ENCODE peak calls at places on chromosomes 2 and 18, in seven cellular contexts. R, X, H, W, V, G and M are unnamed samples.

GRCh38 chr2:191677646-191678436 is at the start of gene NABP1:
- DNase-seq in R (peak; percentile 94), X (peak; percentile 95), H (peak; percentile 98), W (peak; percentile 99), V (peak; percentile 96), G (peak; percentile 98), M (peak; percentile 100)

GRCh38 chr2:102735431-102736130 is 26.2 kb upstream of the TMEM182 start:
- DNase-seq in R (no peak), X (no peak), H (no peak), W (peak; percentile 14), V (no peak), G (no peak), M (peak; percentile 18)

GRCh38 chr2:10196275-10196892 is 73.8 kb downstream of the RRM2 start:
- DNase-seq in R (no peak), X (no peak), H (no peak), W (no peak), V (no peak), G (no peak), M (no peak)

GRCh38 chr2:129233751-129234406 is 745.6 kb upstream of the RAB6C start:
- DNase-seq in R (no peak), X (no peak), H (no peak), W (no peak), V (peak; percentile 22), G (no peak), M (no peak)

GRCh38 chr2:215394102-215394805 is 41.6 kb downstream of the FN1 start:
- DNase-seq in R (no peak), X (no peak), H (no peak), W (no peak), V (no peak), G (no peak), M (no peak)

GRCh38 chr2:212919238-212919637 is 232.2 kb downstream of the IKZF2 start:
- DNase-seq in R (no peak), X (no peak), H (no peak), W (no peak), V (no peak), G (no peak), M (no peak)

GRCh38 chr2:162678551-162678950 is 160.0 kb downstream of the KCNH7 start:
- DNase-seq in R (no peak), X (no peak), H (no peak), W (no peak), V (no peak), G (no peak), M (no peak)

GRCh38 chr2:196171946-196172345 is 568 bp upstream of the STK17B start:
- DNase-seq in R (no peak), X (no peak), H (no peak), W (no peak), V (no peak), G (no peak), M (no peak)

GRCh38 chr2:37189452-37190153 is 1.1 kb upstream of the SULT6B1 start:
- DNase-seq in R (peak; percentile 94), X (no peak), H (peak; percentile 88), W (no peak), V (no peak), G (no peak), M (no peak)

GRCh38 chr2:71005271-71006202 is 10.9 kb upstream of the TEX261 start:
- DNase-seq in R (no peak), X (no peak), H (no peak), W (no peak), V (no peak), G (no peak), M (no peak)

GRCh38 chr2:65317841-65318240 is 90.2 kb downstream of the ACTR2 start:
- DNase-seq in R (peak; percentile 28), X (no peak), H (no peak), W (no peak), V (no peak), G (no peak), M (no peak)

GRCh38 chr18:69689081-69689759 is 258.5 kb downstream of the CD226 start:
- DNase-seq in R (no peak), X (no peak), H (no peak), W (no peak), V (no peak), G (no peak), M (no peak)

GRCh38 chr2:210541280-210541902 is 15.0 kb upstream of the CPS1 start:
- DNase-seq in R (no peak), X (no peak), H (peak; percentile 53), W (no peak), V (no peak), G (no peak), M (no peak)

GRCh38 chr18:79548077-79548450 is 131.5 kb upstream of the CTDP1 start:
- DNase-seq in R (no peak), X (no peak), H (no peak), W (no peak), V (no peak), G (no peak), M (no peak)

GRCh38 chr18:37332764-37333420 is 232.7 kb downstream of the CELF4 start:
- DNase-seq in R (no peak), X (no peak), H (no peak), W (no peak), V (no peak), G (no peak), M (no peak)

GRCh38 chr2:56654936-56655335 is 471.1 kb downstream of the CCDC85A start:
- DNase-seq in R (no peak), X (no peak), H (no peak), W (no peak), V (no peak), G (no peak), M (no peak)

GRCh38 chr2:217057773-217058172 is 197.9 kb upstream of the TNP1 start:
- DNase-seq in R (no peak), X (no peak), H (no peak), W (no peak), V (no peak), G (no peak), M (no peak)

GRCh38 chr2:16852651-16853050 is 187.0 kb upstream of the CYRIA start:
- DNase-seq in R (no peak), X (no peak), H (no peak), W (no peak), V (no peak), G (no peak), M (no peak)

GRCh38 chr2:109133746-109134145 is 4.7 kb downstream of the SH3RF3 start:
- DNase-seq in R (no peak), X (no peak), H (no peak), W (no peak), V (no peak), G (no peak), M (no peak)

GRCh38 chr2:179936654-179937053 is 70.4 kb downstream of the CWC22 start:
- DNase-seq in R (peak; percentile 10), X (no peak), H (no peak), W (peak; percentile 60), V (no peak), G (no peak), M (no peak)

GRCh38 chr2:128867936-128868636 is 549.4 kb upstream of the HS6ST1 start:
- DNase-seq in R (no peak), X (no peak), H (no peak), W (no peak), V (no peak), G (no peak), M (no peak)

GRCh38 chr2:190791983-190792575 is 88.5 kb upstream of the GLS start:
- DNase-seq in R (peak; percentile 31), X (no peak), H (no peak), W (no peak), V (no peak), G (no peak), M (no peak)

GRCh38 chr2:134491796-134492441 is 226.9 kb downstream of the TMEM163 start:
- DNase-seq in R (peak; percentile 69), X (no peak), H (no peak), W (no peak), V (no peak), G (no peak), M (no peak)

GRCh38 chr2:228136027-228136426 is 45.5 kb downstream of the SPHKAP start:
- DNase-seq in R (no peak), X (no peak), H (no peak), W (no peak), V (no peak), G (no peak), M (no peak)